ENCODE peak calls at places on chromosomes 1 and 21, in seven cellular contexts. One of them, this sample, is unnamed. For H3K4me1, the result is how much of the 10 kb centered on the place peaks cover.

GRCh38 chr1:58932820-58933598 is 149.2 kb upstream of the JUN start:
- DNase-seq in hepatocyte: peak
- DNase-seq in HCT116: peak
- DNase-seq in mammary epithelial cell: peak
- DNase-seq in endothelial cell of umbilical vein: no peak
- DNase-seq in GM23248: peak
- DNase-seq in keratinocyte: peak
- DNase-seq in this sample: peak

GRCh38 chr1:232039303-232039702 is 412.7 kb downstream of the DISC1 start:
- DNase-seq in hepatocyte: no peak
- DNase-seq in HCT116: no peak
- DNase-seq in mammary epithelial cell: peak
- DNase-seq in endothelial cell of umbilical vein: no peak
- DNase-seq in GM23248: peak
- DNase-seq in keratinocyte: no peak
- DNase-seq in this sample: peak

GRCh38 chr1:5810131-5810530 is 182.1 kb downstream of the NPHP4 start:
- DNase-seq in hepatocyte: no peak
- DNase-seq in HCT116: no peak
- DNase-seq in mammary epithelial cell: no peak
- DNase-seq in endothelial cell of umbilical vein: no peak
- DNase-seq in GM23248: no peak
- DNase-seq in keratinocyte: no peak
- DNase-seq in this sample: no peak

GRCh38 chr1:119772298-119772697 is 3.6 kb upstream of the HMGCS2 start:
- DNase-seq in hepatocyte: no peak
- DNase-seq in HCT116: no peak
- DNase-seq in mammary epithelial cell: no peak
- DNase-seq in endothelial cell of umbilical vein: no peak
- DNase-seq in GM23248: no peak
- DNase-seq in keratinocyte: no peak
- DNase-seq in this sample: no peak

GRCh38 chr21:40667964-40668363 is 179.0 kb downstream of the DSCAM start:
- DNase-seq in hepatocyte: no peak
- DNase-seq in HCT116: no peak
- DNase-seq in mammary epithelial cell: peak
- DNase-seq in endothelial cell of umbilical vein: no peak
- DNase-seq in GM23248: no peak
- DNase-seq in keratinocyte: no peak
- DNase-seq in this sample: no peak

GRCh38 chr1:151325646-151326429 is 1.4 kb downstream of the PI4KB start:
- DNase-seq in hepatocyte: no peak
- DNase-seq in HCT116: no peak
- DNase-seq in mammary epithelial cell: peak
- DNase-seq in endothelial cell of umbilical vein: no peak
- DNase-seq in GM23248: peak
- DNase-seq in keratinocyte: no peak
- DNase-seq in this sample: peak

GRCh38 chr1:17013598-17014320 is 2.0 kb upstream of the ATP13A2 start:
- DNase-seq in hepatocyte: no peak
- DNase-seq in HCT116: no peak
- DNase-seq in mammary epithelial cell: peak
- DNase-seq in endothelial cell of umbilical vein: no peak
- DNase-seq in GM23248: no peak
- DNase-seq in keratinocyte: no peak
- DNase-seq in this sample: no peak

GRCh38 chr1:97826820-97827219 is 94.0 kb downstream of the DPYD start:
- DNase-seq in hepatocyte: no peak
- DNase-seq in HCT116: no peak
- DNase-seq in mammary epithelial cell: no peak
- DNase-seq in endothelial cell of umbilical vein: no peak
- DNase-seq in GM23248: no peak
- DNase-seq in keratinocyte: no peak
- DNase-seq in this sample: no peak

GRCh38 chr1:93839756-93840155 is 39.2 kb downstream of the DNTTIP2 start:
- DNase-seq in hepatocyte: no peak
- DNase-seq in HCT116: no peak
- DNase-seq in mammary epithelial cell: no peak
- DNase-seq in endothelial cell of umbilical vein: no peak
- DNase-seq in GM23248: peak
- DNase-seq in keratinocyte: no peak
- DNase-seq in this sample: no peak

GRCh38 chr1:201933840-201934430 is 12.4 kb downstream of the LMOD1 start:
- DNase-seq in hepatocyte: no peak
- DNase-seq in HCT116: no peak
- DNase-seq in mammary epithelial cell: peak
- DNase-seq in endothelial cell of umbilical vein: no peak
- DNase-seq in GM23248: peak
- DNase-seq in keratinocyte: no peak
- DNase-seq in this sample: no peak

DNA sequence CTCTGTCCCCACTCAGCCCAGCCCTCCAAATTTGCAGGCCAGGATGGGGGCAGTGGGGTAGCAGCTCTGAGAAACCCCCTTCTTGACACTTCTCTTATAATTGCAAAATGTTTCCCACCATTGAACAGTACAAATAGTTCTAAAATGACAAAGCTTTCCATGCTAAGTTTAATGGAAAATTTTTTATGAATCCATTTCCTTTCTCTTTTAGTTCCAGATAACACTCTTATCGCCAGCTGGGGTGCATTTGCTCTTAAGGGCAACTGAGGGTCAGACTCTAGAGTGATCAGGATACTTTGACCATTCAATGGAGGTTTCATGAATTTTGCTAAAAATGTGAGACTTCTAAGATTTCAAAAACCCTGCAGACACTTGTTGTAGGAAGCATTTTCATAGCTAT is 29.9 kb downstream of the PIK3C2B start:
- DNase-seq in hepatocyte: no peak
- DNase-seq in HCT116: no peak
- DNase-seq in mammary epithelial cell: no peak
- DNase-seq in endothelial cell of umbilical vein: peak
- DNase-seq in GM23248: no peak
- DNase-seq in keratinocyte: no peak
- DNase-seq in this sample: no peak
- TF ChIP-seq EZH2 in hepatocyte: no peak
- TF ChIP-seq EZH2 in HCT116: no peak
- TF ChIP-seq EZH2 in mammary epithelial cell: no peak
- TF ChIP-seq EZH2 in endothelial cell of umbilical vein: no peak
- TF ChIP-seq EZH2 in GM23248: no peak
- TF ChIP-seq EZH2 in keratinocyte: no peak
- TF ChIP-seq EZH2 in this sample: no peak

GRCh38 chr21:33686386-33686785 is 44.1 kb downstream of the ITSN1 start:
- DNase-seq in hepatocyte: no peak
- DNase-seq in HCT116: no peak
- DNase-seq in mammary epithelial cell: no peak
- DNase-seq in endothelial cell of umbilical vein: no peak
- DNase-seq in GM23248: peak
- DNase-seq in keratinocyte: no peak
- DNase-seq in this sample: no peak

GRCh38 chr21:33687634-33688033 is 45.3 kb downstream of the ITSN1 start:
- DNase-seq in hepatocyte: no peak
- DNase-seq in HCT116: no peak
- DNase-seq in mammary epithelial cell: no peak
- DNase-seq in endothelial cell of umbilical vein: no peak
- DNase-seq in GM23248: no peak
- DNase-seq in keratinocyte: no peak
- DNase-seq in this sample: no peak

GRCh38 chr21:33684923-33685560 is 42.7 kb downstream of the ITSN1 start:
- DNase-seq in hepatocyte: no peak
- DNase-seq in HCT116: no peak
- DNase-seq in mammary epithelial cell: no peak
- DNase-seq in endothelial cell of umbilical vein: peak
- DNase-seq in GM23248: no peak
- DNase-seq in keratinocyte: no peak
- DNase-seq in this sample: no peak

GRCh38 chr21:33684068-33684467 is 41.8 kb downstream of the ITSN1 start:
- DNase-seq in hepatocyte: no peak
- DNase-seq in HCT116: no peak
- DNase-seq in mammary epithelial cell: no peak
- DNase-seq in endothelial cell of umbilical vein: peak
- DNase-seq in GM23248: no peak
- DNase-seq in keratinocyte: no peak
- DNase-seq in this sample: no peak

GRCh38 chr21:33685613-33686197 is 43.4 kb downstream of the ITSN1 start:
- DNase-seq in hepatocyte: no peak
- DNase-seq in HCT116: no peak
- DNase-seq in mammary epithelial cell: peak
- DNase-seq in endothelial cell of umbilical vein: peak
- DNase-seq in GM23248: peak
- DNase-seq in keratinocyte: no peak
- DNase-seq in this sample: peak
- H3K4me1 ChIP-seq in hepatocyte: under half
- H3K4me1 ChIP-seq in HCT116: half or more
- H3K4me1 ChIP-seq in mammary epithelial cell: under half
- H3K4me1 ChIP-seq in endothelial cell of umbilical vein: under half
- H3K4me1 ChIP-seq in GM23248: half or more
- H3K4me1 ChIP-seq in keratinocyte: under half
- H3K4me1 ChIP-seq in this sample: under half

DNA sequence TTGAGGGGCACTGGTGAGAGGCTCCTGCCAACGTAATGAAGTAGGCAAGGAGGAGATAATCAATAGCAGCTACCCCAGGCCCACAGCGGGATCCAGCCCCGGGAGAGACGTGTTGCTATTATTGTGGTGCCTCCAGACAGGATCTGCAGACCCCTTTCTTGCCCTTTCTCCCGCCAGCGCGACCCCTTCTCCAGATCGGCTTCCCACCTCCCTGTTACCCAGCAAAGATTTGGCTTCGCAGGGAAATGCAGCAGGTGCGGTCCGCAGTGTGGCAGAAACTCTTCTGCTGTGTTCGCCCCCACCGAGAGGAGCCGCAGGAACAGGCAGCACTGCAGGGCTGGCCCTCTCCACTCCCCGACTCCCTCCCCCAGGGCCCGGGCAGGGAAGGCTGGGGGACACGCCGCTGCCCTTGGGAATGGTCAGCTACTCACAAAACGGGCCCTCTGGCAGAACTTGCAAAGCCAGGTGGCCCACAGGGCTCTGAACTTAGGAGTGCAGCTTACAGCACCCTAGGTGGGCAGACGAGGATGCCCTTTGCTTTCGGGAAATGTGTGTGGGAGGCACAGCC is 1.6 kb upstream of the KCNA2 start:
- DNase-seq in hepatocyte: no peak
- DNase-seq in HCT116: no peak
- DNase-seq in mammary epithelial cell: no peak
- DNase-seq in endothelial cell of umbilical vein: no peak
- DNase-seq in GM23248: no peak
- DNase-seq in keratinocyte: no peak
- DNase-seq in this sample: no peak
- TF ChIP-seq EZH2 in hepatocyte: no peak
- TF ChIP-seq EZH2 in HCT116: no peak
- TF ChIP-seq EZH2 in mammary epithelial cell: peak
- TF ChIP-seq EZH2 in endothelial cell of umbilical vein: peak
- TF ChIP-seq EZH2 in GM23248: peak
- TF ChIP-seq EZH2 in keratinocyte: peak
- TF ChIP-seq EZH2 in this sample: no peak

GRCh38 chr1:156999596-157000320 is 45.8 kb downstream of the ARHGEF11 start:
- DNase-seq in hepatocyte: no peak
- DNase-seq in HCT116: no peak
- DNase-seq in mammary epithelial cell: no peak
- DNase-seq in endothelial cell of umbilical vein: no peak
- DNase-seq in GM23248: no peak
- DNase-seq in keratinocyte: no peak
- DNase-seq in this sample: no peak

GRCh38 chr1:157004286-157004685 is 41.3 kb downstream of the ARHGEF11 start:
- DNase-seq in hepatocyte: no peak
- DNase-seq in HCT116: no peak
- DNase-seq in mammary epithelial cell: no peak
- DNase-seq in endothelial cell of umbilical vein: no peak
- DNase-seq in GM23248: no peak
- DNase-seq in keratinocyte: no peak
- DNase-seq in this sample: no peak

GRCh38 chr1:156998840-156999239 is 46.7 kb downstream of the ARHGEF11 start:
- DNase-seq in hepatocyte: no peak
- DNase-seq in HCT116: no peak
- DNase-seq in mammary epithelial cell: no peak
- DNase-seq in endothelial cell of umbilical vein: no peak
- DNase-seq in GM23248: no peak
- DNase-seq in keratinocyte: no peak
- DNase-seq in this sample: no peak

GRCh38 chr1:157000686-157001085 is 44.9 kb downstream of the ARHGEF11 start:
- DNase-seq in hepatocyte: no peak
- DNase-seq in HCT116: no peak
- DNase-seq in mammary epithelial cell: peak
- DNase-seq in endothelial cell of umbilical vein: peak
- DNase-seq in GM23248: no peak
- DNase-seq in keratinocyte: peak
- DNase-seq in this sample: peak

GRCh38 chr1:157001304-157001703 is 44.2 kb downstream of the ARHGEF11 start:
- DNase-seq in hepatocyte: no peak
- DNase-seq in HCT116: no peak
- DNase-seq in mammary epithelial cell: peak
- DNase-seq in endothelial cell of umbilical vein: no peak
- DNase-seq in GM23248: peak
- DNase-seq in keratinocyte: peak
- DNase-seq in this sample: no peak
- H3K4me1 ChIP-seq in hepatocyte: under half
- H3K4me1 ChIP-seq in HCT116: under half
- H3K4me1 ChIP-seq in mammary epithelial cell: under half
- H3K4me1 ChIP-seq in endothelial cell of umbilical vein: under half
- H3K4me1 ChIP-seq in GM23248: under half
- H3K4me1 ChIP-seq in keratinocyte: under half
- H3K4me1 ChIP-seq in this sample: under half

DNA sequence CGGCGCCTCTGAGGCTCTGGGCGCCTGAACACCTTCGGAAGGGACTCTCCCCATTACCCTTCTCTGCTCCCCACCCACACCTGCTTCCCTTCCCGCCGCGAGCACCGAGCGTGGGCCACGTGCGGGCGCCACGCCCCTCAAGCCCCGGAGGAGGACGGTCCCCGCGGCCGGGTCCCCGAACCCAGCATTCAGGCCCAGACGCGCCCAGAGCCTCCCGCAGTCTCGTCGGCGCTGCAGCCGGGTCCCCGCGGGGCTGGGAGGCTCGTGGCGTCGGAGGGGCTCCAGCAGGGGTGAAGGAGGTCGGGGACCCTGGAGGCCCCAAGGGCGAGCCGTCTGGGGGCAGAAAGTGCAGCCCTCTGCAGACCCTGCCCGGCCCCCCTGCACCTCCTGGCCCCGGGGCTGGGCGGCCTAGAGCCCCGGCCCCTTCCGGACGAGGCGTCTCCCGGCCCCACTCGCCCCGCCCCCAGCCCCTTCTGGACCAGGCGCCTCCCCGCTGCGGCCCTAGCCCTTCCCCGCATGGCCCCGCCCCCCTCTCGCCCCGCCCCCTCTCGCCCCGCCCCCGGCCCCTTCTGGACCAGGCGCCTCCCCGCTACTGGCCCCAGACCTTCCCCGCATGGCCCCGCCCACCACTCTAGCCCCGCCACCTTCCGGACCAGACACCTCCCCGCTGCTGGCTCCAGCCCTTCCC is 378 bp upstream of the SMIM1 start:
- DNase-seq in hepatocyte: peak
- DNase-seq in HCT116: peak
- DNase-seq in mammary epithelial cell: peak
- DNase-seq in endothelial cell of umbilical vein: peak
- DNase-seq in GM23248: peak
- DNase-seq in keratinocyte: peak
- DNase-seq in this sample: peak
- TF ChIP-seq EZH2 in hepatocyte: no peak
- TF ChIP-seq EZH2 in HCT116: no peak
- TF ChIP-seq EZH2 in mammary epithelial cell: no peak
- TF ChIP-seq EZH2 in endothelial cell of umbilical vein: no peak
- TF ChIP-seq EZH2 in GM23248: no peak
- TF ChIP-seq EZH2 in keratinocyte: no peak
- TF ChIP-seq EZH2 in this sample: no peak